ENCODE peak calls at places on chromosomes 4 and X, in six cellular contexts. B is Panc1, W is cardiac fibroblast, Q is natural killer cell, Y is thoracic aorta, F is neural progenitor cell. S is an unnamed sample.

GRCh38 chr4:101419324-101420135 is 72.2 kb upstream of the PPP3CA start:
- DNase-seq in F (peak; percentile 72), Y (no peak), B (no peak), W (peak; percentile 68), Q (no peak), S (no peak)

GRCh38 chrX:115560978-115561604 is at the start of gene PLS3:
- DNase-seq in F (peak; percentile 93), W (peak; percentile 88), Q (no peak), Y (peak; percentile 36), B (no peak), S (no peak)

GRCh38 chr4:103002551-103002950 is 17.0 kb downstream of the SLC9B1 start:
- DNase-seq in B (no peak), F (peak; percentile 4), Y (no peak), Q (no peak), W (peak; percentile 37), S (no peak)

GRCh38 chr4:153641532-153641931 is 42.5 kb upstream of the TLR2 start:
- DNase-seq in F (no peak), Y (no peak), Q (no peak), W (no peak), B (no peak), S (no peak)

GRCh38 chr4:23516719-23517118 is 373.1 kb downstream of the PPARGC1A start:
- DNase-seq in W (no peak), Q (no peak), F (no peak), Y (no peak), B (no peak), S (no peak)

GRCh38 chr4:1500966-1501753 is 94.9 kb upstream of the NKX1-1 start:
- DNase-seq in Y (no peak), B (no peak), Q (no peak), F (no peak), W (no peak), S (no peak)

GRCh38 chr4:34723606-34724005 is 1520.7 kb downstream of the ARAP2 start:
- DNase-seq in B (no peak), Q (no peak), W (no peak), Y (no peak), F (no peak), S (no peak)

GRCh38 chr4:41428941-41429669 is 108.9 kb upstream of the LIMCH1 start:
- DNase-seq in B (no peak), W (no peak), F (peak; percentile 23), Y (no peak), Q (no peak), S (no peak)

GRCh38 chr4:4848540-4848939 is 10.9 kb upstream of the MSX1 start:
- DNase-seq in Q (no peak), B (no peak), Y (no peak), F (no peak), W (no peak), S (no peak)

GRCh38 chr4:4849106-4849505 is 10.4 kb upstream of the MSX1 start:
- DNase-seq in Q (no peak), F (no peak), W (no peak), Y (no peak), B (no peak), S (no peak)

GRCh38 chr4:4845027-4845426 is 14.4 kb upstream of the MSX1 start:
- DNase-seq in W (no peak), Y (no peak), B (no peak), F (no peak), Q (no peak), S (no peak)

GRCh38 chr4:4849524-4850193 is 9.8 kb upstream of the MSX1 start:
- DNase-seq in W (no peak), Y (no peak), B (no peak), Q (no peak), F (no peak), S (no peak)

DNA sequence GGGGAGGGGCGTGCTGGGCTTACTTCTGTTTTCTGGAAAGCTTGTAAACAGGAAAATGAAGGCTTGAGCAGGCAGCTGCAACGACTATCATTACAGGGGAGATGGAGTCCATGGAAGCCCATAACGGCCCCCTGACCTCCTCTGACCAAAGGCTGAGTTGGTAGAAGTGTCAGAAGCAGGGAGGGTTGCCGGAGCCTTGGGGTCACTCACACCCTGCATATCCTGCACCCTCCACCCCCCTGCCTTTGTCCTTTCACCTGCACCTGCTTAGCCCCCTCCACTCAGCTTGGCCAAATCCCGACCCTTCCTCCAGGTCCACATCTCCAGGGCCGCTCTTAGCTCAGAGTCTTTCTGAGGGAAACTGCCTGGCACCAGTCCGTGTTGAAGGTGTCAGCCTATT is 12.5 kb upstream of the MSX1 start:
- DNase-seq in F (no peak), W (no peak), B (no peak), Y (no peak), Q (no peak), S (no peak)
- TF ChIP-seq CTCF in F (no peak), W (no peak), B (no peak), Y (no peak), Q (no peak), S (no peak)

GRCh38 chrX:133586443-133586842 is 171.2 kb upstream of the GPC4 start:
- DNase-seq in Y (no peak), F (no peak), W (no peak), Q (no peak), B (no peak), S (no peak)
- TF ChIP-seq CTCF in Y (no peak), F (no peak), W (no peak), Q (no peak), B (no peak), S (no peak)

DNA sequence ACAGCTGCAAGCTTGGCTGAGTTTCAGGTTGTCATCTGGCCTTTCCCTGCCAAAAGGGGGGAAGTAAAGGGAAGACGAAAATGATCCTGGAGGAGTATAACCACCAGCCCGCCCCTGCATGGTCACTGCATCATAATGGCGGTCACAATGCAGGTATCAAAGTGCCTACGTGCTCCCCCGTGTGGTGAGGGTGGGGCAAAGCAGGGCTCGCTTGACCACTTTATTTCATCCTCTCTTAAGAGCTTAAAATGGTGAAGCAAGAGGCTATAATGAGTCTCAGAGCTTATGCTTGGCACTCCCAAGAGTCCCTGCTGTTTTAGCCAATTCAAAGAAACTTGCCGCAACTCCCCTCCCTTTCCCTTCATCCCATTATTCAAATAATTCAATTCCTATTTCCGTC is 105.6 kb downstream of the APOOL start:
- DNase-seq in Q (no peak), Y (no peak), B (no peak), W (peak; percentile 32), F (peak; percentile 26), S (no peak)
- TF ChIP-seq CTCF in Q (no peak), Y (no peak), B (peak; percentile 70), W (peak; percentile 59), F (peak; percentile 53), S (no peak)

GRCh38 chr4:107666134-107666533 is 53.9 kb downstream of the PAPSS1 start:
- DNase-seq in F (peak; percentile 10), W (peak; percentile 59), B (no peak), Q (no peak), Y (no peak), S (no peak)
- TF ChIP-seq CTCF in F (peak; percentile 56), W (peak; percentile 27), B (peak; percentile 13), Q (no peak), Y (peak; percentile 43), S (peak; percentile 11)

S was measured in CD14-positive monocyte.